ENCODE peak calls at places on chromosome 10, in six cellular contexts. E is K562, K is SK-N-SH, G is H1, Y is GM12878, I is HepG2. T is an unnamed sample.
A peak's percentile ranks its signal among the peaks of the same experiment; 100 is the strongest.

GRCh38 chr10:132520147-132520811 is 17.3 kb upstream of the INPP5A start:
- DNase-seq in E (no peak), K (no peak), G (no peak), Y (no peak), I (no peak), T (no peak)

GRCh38 chr10:43842496-43842895 is 193.8 kb upstream of the ZNF32 start:
- DNase-seq in E (no peak), K (no peak), G (no peak), Y (no peak), I (no peak), T (no peak)

GRCh38 chr10:14688606-14689005 is 86.1 kb downstream of the FAM107B start:
- DNase-seq in E (no peak), K (peak; percentile 44), G (no peak), Y (no peak), I (no peak), T (no peak)

GRCh38 chr10:132691711-132692153 is 94.2 kb downstream of the NKX6-2 start:
- DNase-seq in E (no peak), K (no peak), G (no peak), Y (no peak), I (no peak), T (no peak)

GRCh38 chr10:63467833-63468232 is 2.1 kb upstream of the JMJD1C start:
- DNase-seq in E (no peak), K (peak; percentile 36), G (no peak), Y (no peak), I (no peak), T (no peak)

GRCh38 chr10:6953131-6953834 is 373.2 kb upstream of the PRKCQ start:
- DNase-seq in E (no peak), K (no peak), G (no peak), Y (no peak), I (no peak), T (no peak)

GRCh38 chr10:79246606-79247275 is 100.5 kb upstream of the PPIF start:
- DNase-seq in E (no peak), K (peak; percentile 71), G (no peak), Y (no peak), I (no peak), T (no peak)

GRCh38 chr10:62817120-62817762 is 1.1 kb upstream of the EGR2 start:
- DNase-seq in E (peak; percentile 59), K (peak; percentile 69), G (peak; percentile 59), Y (no peak), I (no peak), T (no peak)

GRCh38 chr10:51547941-51548340 is 151.5 kb downstream of the CSTF2T start:
- DNase-seq in E (no peak), K (no peak), G (no peak), Y (no peak), I (no peak), T (no peak)

GRCh38 chr10:1715821-1716220 is 21.5 kb downstream of the ADARB2 start:
- DNase-seq in E (peak; percentile 17), K (no peak), G (peak; percentile 64), Y (peak; percentile 33), I (no peak), T (peak; percentile 31)

GRCh38 chr10:72097448-72098300 is 9.3 kb upstream of the SPOCK2 start:
- DNase-seq in E (peak; percentile 68), K (no peak), G (no peak), Y (no peak), I (peak; percentile 98), T (peak; percentile 73)

GRCh38 chr10:23203369-23204325 is 11.5 kb downstream of the PTF1A start:
- DNase-seq in E (no peak), K (no peak), G (peak; percentile 57), Y (no peak), I (no peak), T (no peak)

GRCh38 chr10:124646483-124647352 is 97.5 kb downstream of the FAM53B start:
- DNase-seq in E (peak; percentile 68), K (peak; percentile 68), G (no peak), Y (no peak), I (peak; percentile 43), T (peak; percentile 25)

GRCh38 chr10:119350529-119351001 is 143.2 kb downstream of the GRK5 start:
- DNase-seq in E (no peak), K (no peak), G (no peak), Y (no peak), I (peak; percentile 54), T (no peak)

GRCh38 chr10:75926763-75927162 is 495.3 kb downstream of the LRMDA start:
- DNase-seq in E (peak; percentile 35), K (no peak), G (no peak), Y (no peak), I (no peak), T (no peak)

GRCh38 chr10:84563868-84564267 is 235.5 kb downstream of the CCSER2 start:
- DNase-seq in E (no peak), K (no peak), G (no peak), Y (peak; percentile 4), I (no peak), T (no peak)

GRCh38 chr10:71285180-71285545 is 33.9 kb upstream of the SLC29A3 start:
- DNase-seq in E (peak; percentile 80), K (peak; percentile 85), G (peak; percentile 85), Y (no peak), I (peak; percentile 28), T (peak; percentile 68)

GRCh38 chr10:69629897-69630650 is at the start of gene FAM241B:
- DNase-seq in E (peak; percentile 92), K (peak; percentile 97), G (peak; percentile 95), Y (no peak), I (no peak), T (peak; percentile 70)

GRCh38 chr10:126939706-126940105 is 34.5 kb downstream of the DOCK1 start:
- DNase-seq in E (no peak), K (no peak), G (no peak), Y (no peak), I (no peak), T (no peak)

GRCh38 chr10:52979295-52980025 is 206.9 kb upstream of the MBL2 start:
- DNase-seq in E (no peak), K (no peak), G (no peak), Y (no peak), I (no peak), T (no peak)

GRCh38 chr10:25076501-25077197 is 60.2 kb downstream of the THNSL1 start:
- DNase-seq in E (peak; percentile 30), K (no peak), G (no peak), Y (no peak), I (no peak), T (no peak)

GRCh38 chr10:128047991-128048826 is 78.0 kb downstream of the MKI67 start:
- DNase-seq in E (no peak), K (no peak), G (no peak), Y (no peak), I (peak; percentile 45), T (no peak)

GRCh38 chr10:7408003-7408493 is 2.8 kb downstream of the SFMBT2 start:
- DNase-seq in E (no peak), K (no peak), G (peak; percentile 77), Y (no peak), I (no peak), T (no peak)

GRCh38 chr10:119409906-119410305 is 132.6 kb downstream of the RGS10 start:
- DNase-seq in E (peak; percentile 26), K (no peak), G (no peak), Y (no peak), I (peak; percentile 75), T (no peak)

GRCh38 chr10:3978762-3979161 is 193.8 kb upstream of the KLF6 start:
- DNase-seq in E (no peak), K (no peak), G (no peak), Y (no peak), I (no peak), T (no peak)

GRCh38 chr10:121595321-121595805 is 2.9 kb downstream of the FGFR2 start:
- DNase-seq in E (no peak), K (no peak), G (no peak), Y (no peak), I (no peak), T (no peak)
- TF ChIP-seq CHD2 in E (no peak), K (no peak), G (no peak), Y (no peak), I (no peak), T (no peak)

DNA sequence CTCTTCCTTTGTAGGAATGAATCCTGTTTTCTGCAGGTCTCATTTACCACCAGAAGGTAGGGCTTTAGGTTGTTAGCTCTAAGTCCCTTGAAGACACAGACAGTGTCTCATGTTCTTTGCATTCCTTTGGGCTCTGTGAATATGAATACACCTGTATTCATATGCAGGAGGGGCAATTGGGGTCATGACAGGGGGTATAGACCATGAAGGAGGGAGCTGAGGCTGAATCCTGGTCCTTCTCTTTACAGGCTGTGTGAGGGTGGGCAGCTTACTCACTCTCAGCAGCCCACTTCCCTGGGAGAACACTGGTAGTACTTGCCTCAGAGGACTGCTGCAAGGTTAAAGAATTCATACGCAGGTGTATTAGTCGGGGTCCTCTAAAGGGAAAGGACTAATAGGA is 267.2 kb upstream of the MGMT start:
- DNase-seq in E (no peak), K (no peak), G (no peak), Y (no peak), I (no peak), T (no peak)
- TF ChIP-seq CHD2 in E (no peak), K (no peak), G (no peak), Y (no peak), I (no peak), T (no peak)

GRCh38 chr10:103737735-103738367 is 117.5 kb downstream of the SH3PXD2A start:
- DNase-seq in E (no peak), K (peak; percentile 58), G (no peak), Y (no peak), I (no peak), T (no peak)

GRCh38 chr10:103736044-103736443 is 119.3 kb downstream of the SH3PXD2A start:
- DNase-seq in E (no peak), K (no peak), G (no peak), Y (no peak), I (no peak), T (no peak)

GRCh38 chr10:103739039-103739764 is 116.2 kb downstream of the SH3PXD2A start:
- DNase-seq in E (no peak), K (no peak), G (no peak), Y (no peak), I (no peak), T (no peak)

GRCh38 chr10:103734731-103735130 is 120.6 kb downstream of the SH3PXD2A start:
- DNase-seq in E (no peak), K (no peak), G (no peak), Y (no peak), I (no peak), T (no peak)

DNA sequence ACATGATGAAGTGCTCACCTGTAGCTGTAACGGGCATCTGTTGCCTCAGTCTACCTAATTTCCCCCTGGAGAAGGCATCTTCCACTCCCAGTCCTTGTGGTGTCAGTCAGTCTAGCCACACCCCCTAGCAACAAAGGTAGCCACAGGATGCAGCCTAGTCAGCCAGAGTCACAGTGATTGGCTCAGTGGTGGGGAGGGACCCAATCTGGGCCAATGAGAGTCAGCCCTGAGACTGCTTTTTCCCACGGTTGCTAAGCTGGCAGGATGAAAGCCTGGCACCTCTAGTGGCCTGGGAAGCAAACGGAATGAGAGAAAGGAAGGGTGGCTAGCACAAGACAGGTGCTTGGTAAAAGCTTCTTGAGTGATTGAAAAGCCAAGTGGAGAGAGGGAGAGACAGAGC is 118.6 kb downstream of the SH3PXD2A start:
- DNase-seq in E (peak; percentile 55), K (peak; percentile 52), G (peak; percentile 81), Y (no peak), I (peak; percentile 34), T (peak; percentile 67)
- TF ChIP-seq CHD2 in E (no peak), K (no peak), G (peak; percentile 70), Y (no peak), I (no peak), T (no peak)

DNA sequence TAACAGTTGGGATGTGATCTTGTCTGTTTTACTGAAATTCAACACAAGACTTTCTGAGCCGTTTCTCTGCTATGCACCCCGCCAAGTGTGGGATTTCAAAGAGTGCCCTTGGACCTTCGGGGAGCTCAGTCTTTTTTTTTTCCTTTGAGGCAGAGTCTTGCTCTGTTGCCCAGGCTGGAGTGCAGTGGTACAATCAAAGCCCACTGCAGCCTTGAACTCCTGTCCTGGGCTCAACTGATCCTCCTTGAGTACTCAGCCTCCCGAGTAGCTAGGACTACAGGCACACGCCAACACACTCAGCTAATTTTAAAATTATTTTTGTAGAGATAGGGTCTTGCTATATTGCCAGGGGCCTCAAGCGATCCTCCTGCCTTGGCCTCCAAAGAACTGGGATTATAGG is 162.9 kb downstream of the BAMBI start:
- DNase-seq in E (no peak), K (no peak), G (no peak), Y (no peak), I (no peak), T (no peak)
- TF ChIP-seq CHD2 in E (no peak), K (no peak), G (no peak), Y (no peak), I (no peak), T (no peak)

T was measured in A549.